ENCODE peak calls at places on chromosomes 13 and 19, in eight cellular contexts. One of them, this sample, is unnamed.

GRCh38 chr19:7427944-7428343 is 60.9 kb downstream of the PEX11G start:
- ATAC-seq in K562: no peak
- ATAC-seq in stimulated activated naive CD8-positive, alpha-beta T cell treated with anti-CD3 and anti-CD28 coated beads, Interleukin-15, Interleukin-2, amounts not matched to agents 100 U/mL and 50 U/mL, for 24 hours: no peak
- ATAC-seq in HepG2: no peak
- ATAC-seq in heart right ventricle: no peak
- ATAC-seq in HCT116: no peak
- ATAC-seq in upper lobe of left lung: no peak
- ATAC-seq in esophagus mucosa: no peak
- ATAC-seq in this sample: no peak

GRCh38 chr13:48790996-48791395 is 137.3 kb downstream of the CYSLTR2 start:
- ATAC-seq in esophagus mucosa: no peak
- ATAC-seq in upper lobe of left lung: no peak
- ATAC-seq in heart right ventricle: no peak
- ATAC-seq in HepG2: no peak
- ATAC-seq in K562: no peak
- ATAC-seq in HCT116: no peak
- ATAC-seq in stimulated activated naive CD8-positive, alpha-beta T cell treated with anti-CD3 and anti-CD28 coated beads, Interleukin-15, Interleukin-2, amounts not matched to agents 100 U/mL and 50 U/mL, for 24 hours: peak
- ATAC-seq in this sample: no peak

GRCh38 chr19:648904-649733 is 9.4 kb downstream of the FGF22 start:
- ATAC-seq in HCT116: no peak
- ATAC-seq in heart right ventricle: no peak
- ATAC-seq in HepG2: no peak
- ATAC-seq in K562: no peak
- ATAC-seq in stimulated activated naive CD8-positive, alpha-beta T cell treated with anti-CD3 and anti-CD28 coated beads, Interleukin-15, Interleukin-2, amounts not matched to agents 100 U/mL and 50 U/mL, for 24 hours: no peak
- ATAC-seq in esophagus mucosa: no peak
- ATAC-seq in upper lobe of left lung: no peak
- ATAC-seq in this sample: no peak

GRCh38 chr19:46124638-46125115 is at the start of gene IGFL3:
- ATAC-seq in upper lobe of left lung: peak
- ATAC-seq in HepG2: no peak
- ATAC-seq in K562: no peak
- ATAC-seq in esophagus mucosa: peak
- ATAC-seq in stimulated activated naive CD8-positive, alpha-beta T cell treated with anti-CD3 and anti-CD28 coated beads, Interleukin-15, Interleukin-2, amounts not matched to agents 100 U/mL and 50 U/mL, for 24 hours: no peak
- ATAC-seq in HCT116: no peak
- ATAC-seq in heart right ventricle: no peak
- ATAC-seq in this sample: no peak

GRCh38 chr19:38583219-38583984 is 34.4 kb downstream of the MAP4K1 start:
- ATAC-seq in heart right ventricle: no peak
- ATAC-seq in stimulated activated naive CD8-positive, alpha-beta T cell treated with anti-CD3 and anti-CD28 coated beads, Interleukin-15, Interleukin-2, amounts not matched to agents 100 U/mL and 50 U/mL, for 24 hours: no peak
- ATAC-seq in esophagus mucosa: no peak
- ATAC-seq in HepG2: no peak
- ATAC-seq in K562: peak
- ATAC-seq in upper lobe of left lung: no peak
- ATAC-seq in HCT116: no peak
- ATAC-seq in this sample: peak

GRCh38 chr13:110369400-110369799 is 62.3 kb downstream of the COL4A2 start:
- ATAC-seq in stimulated activated naive CD8-positive, alpha-beta T cell treated with anti-CD3 and anti-CD28 coated beads, Interleukin-15, Interleukin-2, amounts not matched to agents 100 U/mL and 50 U/mL, for 24 hours: no peak
- ATAC-seq in heart right ventricle: no peak
- ATAC-seq in HCT116: no peak
- ATAC-seq in esophagus mucosa: no peak
- ATAC-seq in upper lobe of left lung: no peak
- ATAC-seq in K562: no peak
- ATAC-seq in HepG2: no peak
- ATAC-seq in this sample: no peak

GRCh38 chr19:51549533-51550324 is 18.3 kb upstream of the SIGLEC6 start:
- ATAC-seq in esophagus mucosa: peak
- ATAC-seq in stimulated activated naive CD8-positive, alpha-beta T cell treated with anti-CD3 and anti-CD28 coated beads, Interleukin-15, Interleukin-2, amounts not matched to agents 100 U/mL and 50 U/mL, for 24 hours: no peak
- ATAC-seq in K562: peak
- ATAC-seq in upper lobe of left lung: no peak
- ATAC-seq in heart right ventricle: no peak
- ATAC-seq in HepG2: no peak
- ATAC-seq in HCT116: no peak
- ATAC-seq in this sample: peak

GRCh38 chr19:50830266-50831025 is 2.9 kb downstream of the KLK15 start:
- ATAC-seq in upper lobe of left lung: no peak
- ATAC-seq in HCT116: no peak
- ATAC-seq in heart right ventricle: no peak
- ATAC-seq in esophagus mucosa: no peak
- ATAC-seq in K562: no peak
- ATAC-seq in HepG2: no peak
- ATAC-seq in stimulated activated naive CD8-positive, alpha-beta T cell treated with anti-CD3 and anti-CD28 coated beads, Interleukin-15, Interleukin-2, amounts not matched to agents 100 U/mL and 50 U/mL, for 24 hours: peak
- ATAC-seq in this sample: peak

GRCh38 chr19:10751109-10751972 is 33.5 kb downstream of the DNM2 start:
- ATAC-seq in stimulated activated naive CD8-positive, alpha-beta T cell treated with anti-CD3 and anti-CD28 coated beads, Interleukin-15, Interleukin-2, amounts not matched to agents 100 U/mL and 50 U/mL, for 24 hours: peak
- ATAC-seq in HCT116: no peak
- ATAC-seq in upper lobe of left lung: peak
- ATAC-seq in esophagus mucosa: peak
- ATAC-seq in heart right ventricle: peak
- ATAC-seq in HepG2: no peak
- ATAC-seq in K562: no peak
- ATAC-seq in this sample: no peak

GRCh38 chr13:40126301-40127085 is 471.0 kb downstream of the COG6 start:
- ATAC-seq in esophagus mucosa: no peak
- ATAC-seq in HCT116: no peak
- ATAC-seq in K562: no peak
- ATAC-seq in heart right ventricle: no peak
- ATAC-seq in HepG2: no peak
- ATAC-seq in upper lobe of left lung: no peak
- ATAC-seq in stimulated activated naive CD8-positive, alpha-beta T cell treated with anti-CD3 and anti-CD28 coated beads, Interleukin-15, Interleukin-2, amounts not matched to agents 100 U/mL and 50 U/mL, for 24 hours: no peak
- ATAC-seq in this sample: peak

GRCh38 chr13:20193924-20194631 is 1.3 kb upstream of the GJB2 start:
- ATAC-seq in heart right ventricle: no peak
- ATAC-seq in upper lobe of left lung: no peak
- ATAC-seq in HCT116: no peak
- ATAC-seq in K562: no peak
- ATAC-seq in esophagus mucosa: peak
- ATAC-seq in stimulated activated naive CD8-positive, alpha-beta T cell treated with anti-CD3 and anti-CD28 coated beads, Interleukin-15, Interleukin-2, amounts not matched to agents 100 U/mL and 50 U/mL, for 24 hours: peak
- ATAC-seq in HepG2: no peak
- ATAC-seq in this sample: peak

GRCh38 chr19:45179063-45179847 is 671 bp downstream of the BLOC1S3 start:
- ATAC-seq in esophagus mucosa: no peak
- ATAC-seq in upper lobe of left lung: peak
- ATAC-seq in heart right ventricle: no peak
- ATAC-seq in HCT116: peak
- ATAC-seq in HepG2: peak
- ATAC-seq in K562: peak
- ATAC-seq in stimulated activated naive CD8-positive, alpha-beta T cell treated with anti-CD3 and anti-CD28 coated beads, Interleukin-15, Interleukin-2, amounts not matched to agents 100 U/mL and 50 U/mL, for 24 hours: no peak
- ATAC-seq in this sample: no peak

GRCh38 chr13:26502826-26503225 is 54.7 kb upstream of the WASF3 start:
- ATAC-seq in stimulated activated naive CD8-positive, alpha-beta T cell treated with anti-CD3 and anti-CD28 coated beads, Interleukin-15, Interleukin-2, amounts not matched to agents 100 U/mL and 50 U/mL, for 24 hours: peak
- ATAC-seq in HCT116: peak
- ATAC-seq in upper lobe of left lung: peak
- ATAC-seq in esophagus mucosa: no peak
- ATAC-seq in HepG2: peak
- ATAC-seq in K562: no peak
- ATAC-seq in heart right ventricle: peak
- ATAC-seq in this sample: no peak

GRCh38 chr19:28028881-28029280 is 1184.1 kb downstream of the UQCRFS1 start:
- ATAC-seq in HCT116: no peak
- ATAC-seq in esophagus mucosa: no peak
- ATAC-seq in HepG2: no peak
- ATAC-seq in K562: no peak
- ATAC-seq in stimulated activated naive CD8-positive, alpha-beta T cell treated with anti-CD3 and anti-CD28 coated beads, Interleukin-15, Interleukin-2, amounts not matched to agents 100 U/mL and 50 U/mL, for 24 hours: no peak
- ATAC-seq in heart right ventricle: no peak
- ATAC-seq in upper lobe of left lung: no peak
- ATAC-seq in this sample: no peak

GRCh38 chr13:34145061-34145460 is 327.1 kb downstream of the RFC3 start:
- ATAC-seq in HCT116: no peak
- ATAC-seq in upper lobe of left lung: no peak
- ATAC-seq in esophagus mucosa: no peak
- ATAC-seq in K562: no peak
- ATAC-seq in HepG2: no peak
- ATAC-seq in heart right ventricle: no peak
- ATAC-seq in stimulated activated naive CD8-positive, alpha-beta T cell treated with anti-CD3 and anti-CD28 coated beads, Interleukin-15, Interleukin-2, amounts not matched to agents 100 U/mL and 50 U/mL, for 24 hours: no peak
- ATAC-seq in this sample: no peak

GRCh38 chr13:50344717-50345116 is 329.5 kb downstream of the KCNRG start:
- ATAC-seq in upper lobe of left lung: no peak
- ATAC-seq in esophagus mucosa: no peak
- ATAC-seq in stimulated activated naive CD8-positive, alpha-beta T cell treated with anti-CD3 and anti-CD28 coated beads, Interleukin-15, Interleukin-2, amounts not matched to agents 100 U/mL and 50 U/mL, for 24 hours: no peak
- ATAC-seq in HepG2: no peak
- ATAC-seq in heart right ventricle: no peak
- ATAC-seq in HCT116: no peak
- ATAC-seq in K562: no peak
- ATAC-seq in this sample: no peak

GRCh38 chr13:45101327-45102018 is 18.8 kb upstream of the GTF2F2 start:
- ATAC-seq in HCT116: no peak
- ATAC-seq in HepG2: no peak
- ATAC-seq in esophagus mucosa: no peak
- ATAC-seq in heart right ventricle: no peak
- ATAC-seq in stimulated activated naive CD8-positive, alpha-beta T cell treated with anti-CD3 and anti-CD28 coated beads, Interleukin-15, Interleukin-2, amounts not matched to agents 100 U/mL and 50 U/mL, for 24 hours: no peak
- ATAC-seq in K562: no peak
- ATAC-seq in upper lobe of left lung: no peak
- ATAC-seq in this sample: no peak

GRCh38 chr19:23527797-23528196 is 132.5 kb upstream of the ZNF91 start:
- ATAC-seq in stimulated activated naive CD8-positive, alpha-beta T cell treated with anti-CD3 and anti-CD28 coated beads, Interleukin-15, Interleukin-2, amounts not matched to agents 100 U/mL and 50 U/mL, for 24 hours: no peak
- ATAC-seq in HCT116: no peak
- ATAC-seq in esophagus mucosa: no peak
- ATAC-seq in HepG2: no peak
- ATAC-seq in upper lobe of left lung: no peak
- ATAC-seq in heart right ventricle: no peak
- ATAC-seq in K562: no peak
- ATAC-seq in this sample: peak

GRCh38 chr13:30487075-30487470 is 21.3 kb upstream of the HMGB1 start:
- ATAC-seq in esophagus mucosa: peak
- ATAC-seq in HCT116: no peak
- ATAC-seq in HepG2: no peak
- ATAC-seq in upper lobe of left lung: no peak
- ATAC-seq in heart right ventricle: no peak
- ATAC-seq in stimulated activated naive CD8-positive, alpha-beta T cell treated with anti-CD3 and anti-CD28 coated beads, Interleukin-15, Interleukin-2, amounts not matched to agents 100 U/mL and 50 U/mL, for 24 hours: no peak
- ATAC-seq in K562: no peak
- ATAC-seq in this sample: no peak

GRCh38 chr19:58440556-58440955 is 603 bp upstream of the ZNF132 start:
- ATAC-seq in stimulated activated naive CD8-positive, alpha-beta T cell treated with anti-CD3 and anti-CD28 coated beads, Interleukin-15, Interleukin-2, amounts not matched to agents 100 U/mL and 50 U/mL, for 24 hours: no peak
- ATAC-seq in upper lobe of left lung: no peak
- ATAC-seq in heart right ventricle: no peak
- ATAC-seq in K562: no peak
- ATAC-seq in esophagus mucosa: peak
- ATAC-seq in HCT116: no peak
- ATAC-seq in HepG2: no peak
- ATAC-seq in this sample: no peak

GRCh38 chr19:33052352-33052972 is 12.2 kb downstream of the RHPN2 start:
- ATAC-seq in HepG2: peak
- ATAC-seq in upper lobe of left lung: peak
- ATAC-seq in HCT116: no peak
- ATAC-seq in K562: no peak
- ATAC-seq in heart right ventricle: peak
- ATAC-seq in stimulated activated naive CD8-positive, alpha-beta T cell treated with anti-CD3 and anti-CD28 coated beads, Interleukin-15, Interleukin-2, amounts not matched to agents 100 U/mL and 50 U/mL, for 24 hours: no peak
- ATAC-seq in esophagus mucosa: no peak
- ATAC-seq in this sample: no peak

GRCh38 chr19:49133621-49134454 is 14.5 kb downstream of the PPFIA3 start:
- ATAC-seq in heart right ventricle: peak
- ATAC-seq in HCT116: peak
- ATAC-seq in K562: peak
- ATAC-seq in esophagus mucosa: peak
- ATAC-seq in stimulated activated naive CD8-positive, alpha-beta T cell treated with anti-CD3 and anti-CD28 coated beads, Interleukin-15, Interleukin-2, amounts not matched to agents 100 U/mL and 50 U/mL, for 24 hours: peak
- ATAC-seq in HepG2: no peak
- ATAC-seq in upper lobe of left lung: peak
- ATAC-seq in this sample: no peak

GRCh38 chr13:61286148-61286745 is 129.4 kb downstream of the PCDH20 start:
- ATAC-seq in HepG2: peak
- ATAC-seq in K562: no peak
- ATAC-seq in HCT116: peak
- ATAC-seq in stimulated activated naive CD8-positive, alpha-beta T cell treated with anti-CD3 and anti-CD28 coated beads, Interleukin-15, Interleukin-2, amounts not matched to agents 100 U/mL and 50 U/mL, for 24 hours: no peak
- ATAC-seq in esophagus mucosa: no peak
- ATAC-seq in heart right ventricle: no peak
- ATAC-seq in upper lobe of left lung: no peak
- ATAC-seq in this sample: no peak

GRCh38 chr19:35468637-35469036 is 20.6 kb downstream of the FFAR2 start:
- ATAC-seq in upper lobe of left lung: peak
- ATAC-seq in HCT116: peak
- ATAC-seq in stimulated activated naive CD8-positive, alpha-beta T cell treated with anti-CD3 and anti-CD28 coated beads, Interleukin-15, Interleukin-2, amounts not matched to agents 100 U/mL and 50 U/mL, for 24 hours: peak
- ATAC-seq in HepG2: peak
- ATAC-seq in K562: peak
- ATAC-seq in esophagus mucosa: peak
- ATAC-seq in heart right ventricle: peak
- ATAC-seq in this sample: peak

GRCh38 chr19:47158879-47159509 is 28.4 kb downstream of the SAE1 start:
- ATAC-seq in stimulated activated naive CD8-positive, alpha-beta T cell treated with anti-CD3 and anti-CD28 coated beads, Interleukin-15, Interleukin-2, amounts not matched to agents 100 U/mL and 50 U/mL, for 24 hours: peak
- ATAC-seq in upper lobe of left lung: no peak
- ATAC-seq in esophagus mucosa: peak
- ATAC-seq in K562: no peak
- ATAC-seq in HCT116: no peak
- ATAC-seq in HepG2: no peak
- ATAC-seq in heart right ventricle: no peak
- ATAC-seq in this sample: no peak

GRCh38 chr13:76622336-76623045 is 263.7 kb downstream of the KCTD12 start:
- ATAC-seq in esophagus mucosa: no peak
- ATAC-seq in HCT116: no peak
- ATAC-seq in heart right ventricle: peak
- ATAC-seq in K562: no peak
- ATAC-seq in upper lobe of left lung: no peak
- ATAC-seq in HepG2: no peak
- ATAC-seq in stimulated activated naive CD8-positive, alpha-beta T cell treated with anti-CD3 and anti-CD28 coated beads, Interleukin-15, Interleukin-2, amounts not matched to agents 100 U/mL and 50 U/mL, for 24 hours: no peak
- ATAC-seq in this sample: no peak

This sample was measured in stimulated activated memory B cell treated with anti-CD40 and anti-IgM and Interleukin-4, amounts not matched to agents 10 μg/mL and 1 μg/mL and 100 μg/mL, for 72 hours.